ENCODE peak calls at places on chromosomes 2 and 18, in eight cellular contexts. K is astrocyte of the spinal cord, N is memory B cell, S is T-helper 17 cell, U is anterior cingulate cortex, Y is NCI-H146, R is WERI-Rb-1, C is renal cortical epithelial cell. J is an unnamed sample.

GRCh38 chr2:150125708-150126107 is 361.8 kb downstream of the RND3 start:
- DNase-seq in K (peak; percentile 81), N (no peak), S (no peak), U (no peak), Y (no peak), R (no peak), C (peak; percentile 97), J (no peak)

GRCh38 chr2:20052872-20053281 is 1.4 kb upstream of the LAPTM4A start:
- DNase-seq in K (peak; percentile 80), N (no peak), S (no peak), U (no peak), Y (peak; percentile 46), R (peak; percentile 80), C (peak; percentile 80), J (peak; percentile 85)

GRCh38 chr2:37585982-37586621 is 85.3 kb downstream of the CDC42EP3 start:
- DNase-seq in K (peak; percentile 94), N (no peak), S (peak; percentile 72), U (no peak), Y (no peak), R (no peak), C (peak; percentile 87), J (no peak)

GRCh38 chr2:53545159-53546055 is 222.2 kb upstream of the CHAC2 start:
- DNase-seq in K (no peak), N (no peak), S (no peak), U (no peak), Y (no peak), R (no peak), C (no peak), J (no peak)

GRCh38 chr18:12031836-12032235 is 50.5 kb downstream of the IMPA2 start:
- DNase-seq in K (peak; percentile 87), N (no peak), S (no peak), U (no peak), Y (no peak), R (no peak), C (no peak), J (no peak)

GRCh38 chr2:22326250-22326649 is 1058.7 kb upstream of the KLHL29 start:
- DNase-seq in K (no peak), N (no peak), S (no peak), U (no peak), Y (no peak), R (no peak), C (no peak), J (no peak)

GRCh38 chr2:85231952-85232351 is 95.8 kb downstream of the TGOLN2 start:
- DNase-seq in K (no peak), N (no peak), S (no peak), U (no peak), Y (no peak), R (no peak), C (no peak), J (no peak)

GRCh38 chr18:31248783-31249521 is 69.0 kb upstream of the DSG1 start:
- DNase-seq in K (peak; percentile 42), N (no peak), S (no peak), U (no peak), Y (no peak), R (no peak), C (peak; percentile 94), J (no peak)

GRCh38 chr2:104945866-104946265 is 92.0 kb downstream of the POU3F3 start:
- DNase-seq in K (no peak), N (no peak), S (no peak), U (peak; percentile 31), Y (no peak), R (no peak), C (no peak), J (no peak)

GRCh38 chr18:48135436-48135966 is 205.0 kb upstream of the SMAD2 start:
- DNase-seq in K (no peak), N (no peak), S (no peak), U (no peak), Y (no peak), R (peak; percentile 71), C (no peak), J (no peak)

GRCh38 chr18:78704960-78705600 is 274.5 kb upstream of the SALL3 start:
- DNase-seq in K (no peak), N (no peak), S (no peak), U (no peak), Y (peak; percentile 22), R (peak; percentile 66), C (no peak), J (no peak)

GRCh38 chr2:41968182-41968578 is 79.6 kb upstream of the PKDCC start:
- DNase-seq in K (no peak), N (no peak), S (no peak), U (no peak), Y (no peak), R (no peak), C (no peak), J (no peak)

GRCh38 chr18:35178260-35178659 is 62.6 kb upstream of the ZNF397 start:
- DNase-seq in K (peak; percentile 78), N (no peak), S (no peak), U (no peak), Y (no peak), R (no peak), C (peak; percentile 86), J (no peak)

J was measured in erythroblast.